ENCODE peak calls at places on chromosomes 2 and 18, in five cellular contexts. Q is PC-9; V is tibial artery; P is CD8-positive, alpha-beta T cell; N is heart left ventricle. W is an unnamed sample.

GRCh38 chr2:128602038-128602698 is 283.5 kb upstream of the HS6ST1 start:
- DNase-seq in N (no peak), Q (no peak), V (peak; percentile 54), P (no peak), W (peak; percentile 56)

GRCh38 chr2:16537347-16537746 is 128.3 kb downstream of the CYRIA start:
- DNase-seq in N (no peak), Q (peak; percentile 52), V (no peak), P (no peak), W (no peak)

GRCh38 chr18:10410472-10411300 is 43.7 kb upstream of the APCDD1 start:
- DNase-seq in Q (no peak), P (no peak), N (no peak), V (no peak), W (no peak)

GRCh38 chr2:197244349-197244748 is 66.2 kb downstream of the ANKRD44 start:
- DNase-seq in P (no peak), N (no peak), V (no peak), Q (no peak), W (no peak)

GRCh38 chr2:120949027-120949956 is 213.6 kb downstream of the GLI2 start:
- DNase-seq in V (no peak), P (no peak), Q (no peak), N (no peak), W (no peak)

GRCh38 chr2:63790913-63791312 is 50.8 kb upstream of the UGP2 start:
- DNase-seq in Q (peak; percentile 47), P (no peak), V (no peak), N (no peak), W (no peak)

GRCh38 chr2:118046628-118047210 is 32.8 kb upstream of the CCDC93 start:
- DNase-seq in P (no peak), Q (peak; percentile 62), V (no peak), N (no peak), W (no peak)

GRCh38 chr18:1092228-1092627 is 187.6 kb downstream of the ADCYAP1 start:
- DNase-seq in Q (no peak), V (no peak), N (no peak), P (no peak), W (no peak)

GRCh38 chr18:12886498-12887126 is 2.6 kb upstream of the PTPN2 start:
- DNase-seq in N (no peak), Q (no peak), V (no peak), P (no peak), W (no peak)

GRCh38 chr2:24822049-24822706 is 29.0 kb downstream of the CENPO start:
- DNase-seq in V (no peak), P (no peak), Q (no peak), N (no peak), W (no peak)

GRCh38 chr2:148531175-148532048 is 113.1 kb upstream of the EPC2 start:
- DNase-seq in Q (no peak), P (no peak), V (no peak), N (no peak), W (no peak)

GRCh38 chr2:47950340-47951280 is 44.3 kb upstream of the FBXO11 start:
- DNase-seq in V (no peak), Q (no peak), N (no peak), P (no peak), W (no peak)

GRCh38 chr18:10421859-10422258 is 32.6 kb upstream of the APCDD1 start:
- DNase-seq in V (no peak), P (no peak), Q (peak; percentile 48), N (peak; percentile 60), W (no peak)

GRCh38 chr2:42136832-42137821 is 32.0 kb upstream of the EML4 start:
- DNase-seq in V (no peak), Q (peak; percentile 90), N (no peak), P (no peak), W (no peak)

GRCh38 chr18:58625839-58626238 is 3.1 kb downstream of the ALPK2 start:
- DNase-seq in N (no peak), P (no peak), V (no peak), Q (no peak), W (no peak)

GRCh38 chr2:20597868-20598183 is 53.1 kb downstream of the HS1BP3 start:
- DNase-seq in N (no peak), Q (no peak), V (peak; percentile 67), P (no peak), W (peak; percentile 69)

GRCh38 chr2:133264951-133265949 is 303.0 kb downstream of the NCKAP5 start:
- DNase-seq in N (peak; percentile 73), P (no peak), Q (no peak), V (no peak), W (no peak)

GRCh38 chr2:239147376-239147775 is 253.4 kb downstream of the HDAC4 start:
- DNase-seq in P (no peak), N (peak; percentile 9), Q (no peak), V (peak; percentile 43), W (no peak)

GRCh38 chr2:9948721-9949120 is 2.8 kb upstream of the GRHL1 start:
- DNase-seq in N (no peak), Q (no peak), P (no peak), V (no peak), W (no peak)

GRCh38 chr2:30920511-30920910 is 113.3 kb upstream of the CAPN13 start:
- DNase-seq in P (no peak), Q (no peak), V (peak; percentile 42), N (no peak), W (no peak)

GRCh38 chr18:62982600-62983251 is 267.4 kb downstream of the PHLPP1 start:
- DNase-seq in Q (no peak), N (peak; percentile 45), V (no peak), P (peak; percentile 25), W (no peak)

GRCh38 chr2:28709101-28709500 is 42.5 kb upstream of the PPP1CB start:
- DNase-seq in P (no peak), N (no peak), Q (peak; percentile 67), V (peak; percentile 34), W (no peak)

GRCh38 chr2:241620419-241620769 is 16.6 kb downstream of the THAP4 start:
- DNase-seq in V (no peak), Q (peak; percentile 43), N (no peak), P (no peak), W (no peak)

GRCh38 chr2:9152975-9153402 is 53.6 kb upstream of the ASAP2 start:
- DNase-seq in P (no peak), V (no peak), N (no peak), Q (peak; percentile 70), W (no peak)

GRCh38 chr2:10014418-10015190 is 28.7 kb upstream of the KLF11 start:
- DNase-seq in N (no peak), Q (peak; percentile 60), V (peak; percentile 54), P (no peak), W (no peak)

GRCh38 chr2:63975437-63976124 is 43.6 kb downstream of the VPS54 start:
- DNase-seq in Q (no peak), P (no peak), V (no peak), N (no peak), W (no peak)

GRCh38 chr2:199806179-199806578 is 44.8 kb downstream of the FTCDNL1 start:
- DNase-seq in P (no peak), Q (no peak), V (no peak), N (no peak), W (no peak)

GRCh38 chr2:15636972-15637785 is 45.5 kb downstream of the DDX1 start:
- DNase-seq in N (peak; percentile 73), V (peak; percentile 83), Q (no peak), P (peak; percentile 20), W (peak; percentile 76)

GRCh38 chr2:121242175-121242875 is 42.7 kb downstream of the TFCP2L1 start:
- DNase-seq in V (peak; percentile 38), P (no peak), Q (no peak), N (no peak), W (no peak)

GRCh38 chr2:130338793-130339345 is 3.8 kb upstream of the IMP4 start:
- DNase-seq in Q (no peak), N (no peak), V (no peak), P (no peak), W (no peak)

GRCh38 chr18:9848170-9848854 is 37.5 kb upstream of the TXNDC2 start:
- DNase-seq in Q (peak; percentile 24), V (no peak), P (no peak), N (no peak), W (no peak)

GRCh38 chr2:236120006-236120740 is 48.0 kb downstream of the GBX2 start:
- DNase-seq in N (no peak), V (no peak), P (no peak), Q (no peak), W (no peak)

GRCh38 chr2:204115288-204115687 is 178.7 kb downstream of the ICOS start:
- DNase-seq in P (no peak), V (no peak), Q (no peak), N (no peak), W (no peak)

GRCh38 chr2:44869761-44870160 is 71.7 kb upstream of the SIX3 start:
- DNase-seq in P (no peak), N (no peak), Q (no peak), V (no peak), W (no peak)

GRCh38 chr2:84238907-84239306 is 220.2 kb downstream of the SUCLG1 start:
- DNase-seq in P (no peak), Q (no peak), V (no peak), N (no peak), W (no peak)

GRCh38 chr2:23256643-23257042 is 128.3 kb upstream of the KLHL29 start:
- DNase-seq in P (no peak), Q (no peak), V (no peak), N (no peak), W (no peak)

GRCh38 chr2:191691016-191691725 is 13.2 kb downstream of the NABP1 start:
- DNase-seq in P (no peak), N (no peak), V (no peak), Q (peak; percentile 71), W (no peak)

GRCh38 chr18:57859314-57859713 is 56.2 kb upstream of the ATP8B1 start:
- DNase-seq in Q (no peak), V (no peak), N (no peak), P (no peak), W (no peak)

GRCh38 chr18:27121108-27121507 is 64.0 kb downstream of the CHST9 start:
- DNase-seq in V (no peak), Q (no peak), P (no peak), N (no peak), W (no peak)

GRCh38 chr2:234917245-234917975 is 34.4 kb upstream of the SH3BP4 start:
- DNase-seq in N (no peak), Q (no peak), V (no peak), P (no peak), W (no peak)
- H3K27ac ChIP-seq in N (no peak overlapping the region), Q (no peak overlapping the region), V (no peak overlapping the region), P (no peak overlapping the region), W (no peak overlapping the region)

GRCh38 chr18:5530623-5531022 is 13.2 kb downstream of the EPB41L3 start:
- DNase-seq in N (no peak), V (no peak), Q (no peak), P (no peak), W (no peak)
- TF ChIP-seq CTCF in N (no peak), V (no peak), Q (no peak), P (no peak), W (no peak)

GRCh38 chr2:134295441-134295840 is 41.6 kb downstream of the MGAT5 start:
- DNase-seq in N (no peak), P (no peak), Q (no peak), V (no peak), W (no peak)
- H3K4me3 ChIP-seq in N (no peak overlapping the region), P (no peak overlapping the region), Q (no peak overlapping the region), V (no peak overlapping the region), W (no peak overlapping the region)

DNA sequence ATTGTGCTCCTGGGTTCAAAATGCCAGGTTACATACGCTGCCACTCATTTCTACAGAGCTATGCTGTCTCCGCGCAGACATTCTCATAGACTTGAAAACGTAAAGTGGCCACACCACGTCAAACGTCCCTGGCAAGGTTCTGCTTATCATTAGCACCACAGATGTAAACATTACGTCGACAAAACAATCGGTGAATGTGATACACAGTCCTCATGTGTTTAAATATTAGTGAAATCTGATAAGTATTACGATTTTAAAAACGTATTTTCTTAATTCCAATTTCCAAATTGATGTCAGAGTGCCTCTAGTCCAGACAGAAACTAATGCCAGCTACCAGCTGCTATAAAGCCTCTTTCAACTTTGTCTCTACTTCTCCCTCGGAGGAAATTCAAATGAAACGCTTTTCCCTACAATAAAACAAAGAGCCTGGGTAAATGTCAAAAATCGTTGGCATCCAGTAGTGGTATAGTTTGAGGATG is 1.1 kb downstream of the STK17B start:
- DNase-seq in V (no peak), N (no peak), P (no peak), Q (no peak), W (no peak)
- H3K27ac ChIP-seq in V (peak overlapping the region; percentile 89), N (no peak overlapping the region), P (peak overlapping the region; percentile 98), Q (peak overlapping the region; percentile 77), W (peak overlapping the region; percentile 93)

W was measured in coronary artery.